ENCODE peak calls at places on chromosomes 5 and 9, in eight cellular contexts. D, V, T, X, U, P, A and W are unnamed samples.

GRCh38 chr9:121619989-121620673 is 31.3 kb upstream of the DAB2IP start:
- DNase-seq in D (no peak), V (no peak), T (peak), X (peak), U (no peak), P (no peak), A (no peak), W (no peak)

GRCh38 chr5:135120951-135121350 is 86.9 kb upstream of the PITX1 start:
- DNase-seq in D (no peak), V (no peak), T (no peak), X (peak), U (no peak), P (no peak), A (no peak), W (no peak)

GRCh38 chr5:140020601-140021177 is 22.4 kb downstream of the NRG2 start:
- DNase-seq in D (no peak), V (no peak), T (no peak), X (no peak), U (no peak), P (peak), A (no peak), W (no peak)

GRCh38 chr9:131366745-131367401 is 27.0 kb upstream of the PRRC2B start:
- DNase-seq in D (peak), V (peak), T (no peak), X (peak), U (no peak), P (peak), A (no peak), W (no peak)

GRCh38 chr5:127505819-127506218 is 11.6 kb upstream of the PRRC1 start:
- DNase-seq in D (no peak), V (no peak), T (no peak), X (no peak), U (no peak), P (no peak), A (no peak), W (no peak)

GRCh38 chr9:120916573-120916972 is 10.0 kb downstream of the TRAF1 start:
- DNase-seq in D (no peak), V (peak), T (no peak), X (peak), U (peak), P (peak), A (no peak), W (no peak)

GRCh38 chr9:113184509-113184908 is 33.7 kb downstream of the SLC31A2 start:
- DNase-seq in D (no peak), V (no peak), T (no peak), X (no peak), U (no peak), P (no peak), A (no peak), W (no peak)

GRCh38 chr5:140568664-140569063 is 4.0 kb downstream of the SLC35A4 start:
- DNase-seq in D (no peak), V (no peak), T (no peak), X (no peak), U (peak), P (no peak), A (no peak), W (no peak)

GRCh38 chr5:176612008-176612407 is 2.1 kb upstream of the GPRIN1 start:
- DNase-seq in D (no peak), V (no peak), T (no peak), X (no peak), U (no peak), P (no peak), A (no peak), W (no peak)

GRCh38 chr5:171521679-171522078 is 102.2 kb downstream of the FGF18 start:
- DNase-seq in D (no peak), V (no peak), T (no peak), X (no peak), U (no peak), P (no peak), A (no peak), W (no peak)

GRCh38 chr5:171521219-171521633 is 101.8 kb downstream of the FGF18 start:
- DNase-seq in D (peak), V (peak), T (no peak), X (peak), U (no peak), P (peak), A (no peak), W (no peak)

GRCh38 chr5:171518916-171519315 is 99.5 kb downstream of the FGF18 start:
- DNase-seq in D (no peak), V (no peak), T (no peak), X (no peak), U (no peak), P (no peak), A (no peak), W (no peak)

GRCh38 chr5:171523781-171524180 is 104.3 kb downstream of the FGF18 start:
- DNase-seq in D (no peak), V (no peak), T (no peak), X (no peak), U (no peak), P (no peak), A (no peak), W (no peak)

DNA sequence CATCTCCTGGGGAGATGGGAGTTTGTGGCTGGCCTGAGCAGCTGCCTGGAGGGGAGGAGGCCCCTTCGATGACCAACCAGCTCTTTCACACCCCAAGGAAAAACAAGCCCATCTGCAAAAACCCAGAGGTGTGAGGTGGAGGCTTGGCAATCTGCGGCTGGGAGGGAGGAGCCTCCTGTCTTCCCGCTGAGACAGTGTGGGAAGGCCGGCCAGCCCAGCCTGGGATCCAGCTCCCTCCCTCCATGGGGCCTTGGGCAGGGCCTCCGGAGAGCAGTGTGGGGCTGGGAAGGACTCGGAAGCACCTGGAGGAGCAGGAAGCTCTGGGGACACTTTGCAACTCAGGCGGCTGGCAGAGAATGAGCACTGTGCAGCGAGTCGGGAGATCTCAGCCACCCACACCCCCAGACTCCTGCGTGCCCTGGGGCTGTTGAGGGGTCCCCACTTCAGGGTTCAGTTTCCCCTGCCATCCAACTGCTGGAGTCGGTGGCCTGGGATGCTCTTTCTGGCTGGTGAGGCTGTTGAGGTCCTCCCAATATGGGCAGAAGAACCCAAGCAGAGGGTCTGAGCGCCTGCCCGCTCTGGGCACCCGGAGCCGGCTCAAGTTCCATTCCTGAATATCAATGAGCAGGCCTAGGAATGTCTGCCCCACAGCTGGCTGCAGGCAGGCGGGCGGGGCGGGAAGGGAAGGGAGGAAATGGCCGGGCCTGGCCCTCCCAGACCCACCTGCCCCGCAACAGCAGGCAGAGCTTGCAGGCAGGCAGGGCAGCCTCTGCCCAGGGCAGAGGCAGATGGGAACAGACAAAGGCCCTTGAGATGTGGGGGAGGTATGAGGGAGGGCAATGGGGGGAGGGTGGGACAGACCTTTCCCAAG is 101.1 kb downstream of the FGF18 start:
- DNase-seq in D (peak), V (peak), T (no peak), X (peak), U (no peak), P (peak), A (no peak), W (no peak)
- H3K4me3 ChIP-seq in D (no peak), V (no peak), T (no peak), X (no peak), U (no peak), P (no peak), A (no peak), W (no peak)

GRCh38 chr9:110622368-110622767 is 42.8 kb upstream of the SVEP1 start:
- DNase-seq in D (no peak), V (no peak), T (no peak), X (no peak), U (no peak), P (no peak), A (no peak), W (no peak)

GRCh38 chr9:110623462-110624025 is 44.0 kb upstream of the SVEP1 start:
- DNase-seq in D (peak), V (peak), T (no peak), X (no peak), U (no peak), P (peak), A (peak), W (peak)

GRCh38 chr9:110620726-110621125 is 41.2 kb upstream of the SVEP1 start:
- DNase-seq in D (no peak), V (no peak), T (no peak), X (no peak), U (no peak), P (peak), A (no peak), W (no peak)

GRCh38 chr9:110626109-110626829 is 42.3 kb upstream of the MUSK start:
- DNase-seq in D (peak), V (peak), T (no peak), X (no peak), U (no peak), P (peak), A (peak), W (peak)
- H3K4me3 ChIP-seq in D (no peak), V (no peak), T (no peak), X (no peak), U (no peak), P (no peak), A (no peak), W (no peak)

GRCh38 chr5:154610321-154611154 is 132.5 kb upstream of the HAND1 start:
- DNase-seq in D (peak), V (peak), T (peak), X (peak), U (peak), P (peak), A (peak), W (peak)
- H3K4me3 ChIP-seq in D (peak), V (peak), T (peak), X (peak), U (peak), P (peak), A (peak), W (peak)

DNA sequence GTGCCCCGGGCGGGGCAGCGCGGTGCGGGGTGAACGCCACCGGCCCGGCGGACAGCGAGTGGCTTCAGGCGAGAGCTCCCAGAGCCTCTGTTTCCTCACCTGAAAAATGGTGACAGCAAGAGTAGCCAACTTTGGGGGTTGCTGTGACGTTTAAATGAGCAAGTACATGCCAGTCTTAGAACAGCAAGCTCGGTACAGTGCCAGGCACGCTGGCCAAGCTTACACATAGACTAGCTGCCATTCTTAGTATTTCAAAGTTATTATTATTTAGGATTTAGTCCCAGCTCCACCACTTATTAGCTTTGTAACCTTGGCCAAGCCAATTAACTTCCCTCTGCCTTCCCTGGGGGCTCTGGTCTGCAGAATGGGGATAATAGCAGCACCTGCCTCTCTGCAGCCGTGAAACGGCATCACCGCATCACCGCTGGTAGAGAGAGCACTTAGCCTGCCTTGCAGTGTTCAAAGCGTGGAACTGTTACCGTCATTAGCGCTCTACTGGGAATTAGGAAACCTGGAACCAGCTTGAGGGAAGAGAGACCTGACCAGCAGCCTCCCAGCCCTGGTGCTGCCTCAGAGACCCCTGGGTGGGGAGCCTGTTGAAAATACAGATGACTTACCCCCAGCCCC is at the start of gene C9orf50:
- DNase-seq in D (no peak), V (no peak), T (no peak), X (no peak), U (no peak), P (no peak), A (no peak), W (no peak)
- H3K4me3 ChIP-seq in D (peak), V (peak), T (peak), X (peak), U (peak), P (peak), A (no peak), W (no peak)

DNA sequence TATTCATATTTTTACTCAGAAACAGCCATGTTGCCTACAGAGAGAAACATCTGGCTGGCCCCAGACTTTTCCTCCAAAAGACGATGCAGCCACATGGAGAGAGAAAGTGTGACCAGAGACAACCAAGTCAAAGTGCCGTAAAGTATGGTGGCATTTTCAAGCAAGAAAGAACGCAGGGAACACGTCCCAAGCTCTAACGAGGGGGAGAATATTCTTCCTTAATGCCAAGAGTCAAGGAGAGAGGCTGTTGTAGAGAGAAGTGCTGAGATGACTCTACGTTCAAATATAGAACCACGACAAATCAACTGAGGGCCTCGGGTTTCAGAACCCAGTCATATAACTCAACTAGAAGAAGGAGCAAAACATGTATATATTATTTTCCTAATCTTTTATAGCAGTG is 55.9 kb downstream of the FNBP1 start:
- DNase-seq in D (no peak), V (no peak), T (no peak), X (no peak), U (no peak), P (no peak), A (no peak), W (peak)
- H3K4me3 ChIP-seq in D (no peak), V (no peak), T (no peak), X (no peak), U (no peak), P (no peak), A (peak), W (peak)

DNA sequence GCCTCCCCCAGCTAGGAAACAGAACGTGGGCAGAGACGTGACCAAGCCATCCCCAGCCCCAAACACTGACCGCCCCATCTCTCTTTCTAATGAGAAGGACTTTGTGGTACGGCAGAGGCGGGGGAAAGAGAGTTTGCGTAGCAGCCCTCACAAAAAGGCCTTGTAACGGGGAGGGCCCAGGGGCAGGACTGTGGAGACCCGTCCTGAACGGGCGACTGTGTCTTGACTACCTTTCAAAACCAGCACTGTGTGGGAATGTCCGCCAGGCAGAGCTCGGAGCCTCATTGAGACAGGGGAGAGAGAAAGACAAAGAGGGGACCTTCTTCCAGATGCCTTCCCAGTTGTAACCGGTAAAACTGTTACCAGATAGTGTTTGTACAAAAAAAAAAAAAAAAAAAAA is 29.7 kb downstream of the CD180 start:
- DNase-seq in D (no peak), V (no peak), T (no peak), X (no peak), U (no peak), P (no peak), A (no peak), W (no peak)
- H3K4me3 ChIP-seq in D (no peak), V (no peak), T (peak), X (peak), U (no peak), P (no peak), A (no peak), W (peak)

GRCh38 chr5:123813937-123814624 is 302.1 kb downstream of the CSNK1G3 start:
- DNase-seq in D (peak), V (peak), T (no peak), X (no peak), U (no peak), P (peak), A (peak), W (peak)
- H3K4me3 ChIP-seq in D (no peak), V (no peak), T (no peak), X (no peak), U (no peak), P (no peak), A (no peak), W (no peak)